ENCODE peak calls at places on chromosomes 3 and 15, in eight cellular contexts. C, K, H, T, L, J, W and R are unnamed samples.
A peak's percentile ranks its signal among the peaks of the same experiment; 100 is the strongest.

GRCh38 chr3:89474333-89475130 is 367.1 kb downstream of the EPHA3 start:
- DNase-seq in C (no peak), K (no peak), H (no peak), T (no peak), L (no peak), J (no peak), W (no peak), R (no peak)

GRCh38 chr3:128198313-128198712 is 45.0 kb downstream of the EEFSEC start:
- DNase-seq in C (no peak), K (no peak), H (no peak), T (no peak), L (no peak), J (no peak), W (no peak), R (no peak)

GRCh38 chr3:142315083-142315482 is 89.7 kb upstream of the GK5 start:
- DNase-seq in C (no peak), K (no peak), H (no peak), T (no peak), L (no peak), J (no peak), W (no peak), R (no peak)

GRCh38 chr3:16606398-16606797 is 1.2 kb upstream of the DAZL start:
- DNase-seq in C (no peak), K (no peak), H (no peak), T (no peak), L (no peak), J (no peak), W (no peak), R (no peak)

GRCh38 chr15:52137432-52138357 is 25.1 kb upstream of the BCL2L10 start:
- DNase-seq in C (no peak), K (no peak), H (peak; percentile 53), T (no peak), L (no peak), J (no peak), W (no peak), R (no peak)

GRCh38 chr3:196292281-196292923 is 4.9 kb upstream of the PCYT1A start:
- DNase-seq in C (no peak), K (no peak), H (no peak), T (no peak), L (no peak), J (no peak), W (no peak), R (no peak)

GRCh38 chr15:67013696-67014095 is 51.7 kb upstream of the SMAD3 start:
- DNase-seq in C (no peak), K (peak; percentile 72), H (no peak), T (no peak), L (no peak), J (no peak), W (peak; percentile 38), R (peak; percentile 63)

GRCh38 chr3:66593978-66594377 is 93.2 kb upstream of the LRIG1 start:
- DNase-seq in C (no peak), K (no peak), H (no peak), T (no peak), L (no peak), J (no peak), W (no peak), R (no peak)

GRCh38 chr3:38829404-38829803 is 13.4 kb upstream of the SCN10A start:
- DNase-seq in C (no peak), K (peak; percentile 53), H (no peak), T (no peak), L (no peak), J (no peak), W (no peak), R (no peak)

GRCh38 chr15:76310470-76311070 is 699 bp downstream of the ETFA start:
- DNase-seq in C (no peak), K (no peak), H (peak; percentile 18), T (no peak), L (no peak), J (no peak), W (no peak), R (no peak)

GRCh38 chr3:44476181-44476599 is 1.3 kb downstream of the ZNF445 start:
- DNase-seq in C (no peak), K (no peak), H (no peak), T (no peak), L (no peak), J (no peak), W (no peak), R (no peak)

GRCh38 chr15:53080484-53080883 is 290.3 kb upstream of the ONECUT1 start:
- DNase-seq in C (no peak), K (no peak), H (no peak), T (no peak), L (no peak), J (no peak), W (no peak), R (no peak)

GRCh38 chr15:76253851-76254440 is 57.3 kb downstream of the ETFA start:
- DNase-seq in C (no peak), K (no peak), H (no peak), T (no peak), L (no peak), J (no peak), W (no peak), R (no peak)

GRCh38 chr15:88513195-88513594 is 33.3 kb downstream of the DET1 start:
- DNase-seq in C (no peak), K (no peak), H (no peak), T (no peak), L (no peak), J (no peak), W (no peak), R (no peak)

GRCh38 chr15:88509321-88509720 is 37.2 kb downstream of the DET1 start:
- DNase-seq in C (no peak), K (no peak), H (no peak), T (no peak), L (no peak), J (no peak), W (no peak), R (no peak)

GRCh38 chr15:88512606-88513005 is 33.9 kb downstream of the DET1 start:
- DNase-seq in C (no peak), K (no peak), H (no peak), T (no peak), L (no peak), J (no peak), W (no peak), R (no peak)

GRCh38 chr15:88509964-88510363 is 36.5 kb downstream of the DET1 start:
- DNase-seq in C (no peak), K (no peak), H (no peak), T (no peak), L (no peak), J (no peak), W (no peak), R (no peak)

DNA sequence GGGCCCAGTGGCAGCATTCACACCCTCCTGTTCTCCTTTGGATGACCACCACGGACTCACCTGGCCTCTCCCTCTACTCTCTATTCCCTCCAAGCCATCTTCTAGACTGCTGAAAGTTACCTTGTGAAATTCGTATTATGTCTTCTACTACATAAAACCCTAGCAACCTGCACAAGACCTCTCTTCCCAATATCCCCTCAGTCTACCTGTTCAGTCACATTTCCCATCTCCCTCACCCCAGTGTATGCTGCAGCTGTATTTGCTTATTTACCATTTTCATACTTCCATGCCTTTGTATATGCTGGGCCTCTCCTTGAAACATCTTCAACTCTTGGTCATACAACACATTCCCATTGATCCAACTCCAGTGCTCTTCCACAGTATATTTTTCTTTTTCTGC is 35.3 kb downstream of the DET1 start:
- DNase-seq in C (no peak), K (no peak), H (no peak), T (no peak), L (no peak), J (no peak), W (no peak), R (no peak)
- H3K27ac ChIP-seq in C (no peak overlapping the region), K (no peak overlapping the region), H (no peak overlapping the region), T (no peak overlapping the region), L (no peak overlapping the region), J (no peak overlapping the region), W (no peak overlapping the region), R (no peak overlapping the region)

DNA sequence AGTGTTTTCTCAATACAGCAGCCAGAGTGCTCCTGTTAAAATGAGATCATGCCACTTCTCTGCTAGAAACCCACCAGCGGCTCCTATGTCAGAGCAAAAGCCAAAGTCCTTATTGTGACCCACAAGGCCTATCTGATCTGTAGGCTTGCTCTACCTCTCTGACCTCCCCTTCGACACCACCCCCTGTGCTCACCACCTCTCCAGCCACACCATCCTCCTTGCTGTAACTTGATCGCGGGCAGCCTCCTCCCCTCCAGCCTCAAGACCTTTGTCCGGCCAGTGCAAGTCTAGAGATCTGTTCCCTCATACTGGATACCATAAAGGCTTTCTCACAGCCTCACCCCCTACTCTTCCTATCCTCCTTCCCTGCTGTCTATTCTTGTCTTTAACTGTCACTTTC is 1.9 kb upstream of the IGDCC4 start:
- DNase-seq in C (no peak), K (no peak), H (no peak), T (no peak), L (no peak), J (no peak), W (no peak), R (no peak)
- H3K27ac ChIP-seq in C (no peak overlapping the region), K (no peak overlapping the region), H (no peak overlapping the region), T (no peak overlapping the region), L (no peak overlapping the region), J (no peak overlapping the region), W (no peak overlapping the region), R (no peak overlapping the region)

DNA sequence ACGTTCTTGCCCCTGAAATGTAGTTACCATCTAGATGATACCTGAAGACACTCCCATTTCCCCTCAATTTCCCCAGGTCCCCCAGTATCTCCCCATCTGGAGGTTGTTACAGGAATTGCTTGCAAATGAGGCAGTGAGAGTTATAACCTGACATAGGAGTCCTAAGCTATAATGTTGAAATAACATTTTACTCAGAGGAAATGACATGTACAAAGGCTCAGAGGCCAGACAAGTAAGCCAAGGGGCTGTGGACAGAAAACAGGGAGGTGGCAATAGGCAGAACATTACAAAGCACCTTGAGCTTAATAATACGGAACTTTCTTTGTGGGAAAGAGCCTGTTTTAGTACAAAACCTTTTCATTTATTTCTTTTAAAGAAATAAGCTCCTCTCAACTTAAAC is 171.9 kb downstream of the FRMD5 start:
- DNase-seq in C (no peak), K (no peak), H (no peak), T (no peak), L (no peak), J (no peak), W (no peak), R (no peak)
- H3K27ac ChIP-seq in C (no peak overlapping the region), K (no peak overlapping the region), H (no peak overlapping the region), T (no peak overlapping the region), L (no peak overlapping the region), J (no peak overlapping the region), W (no peak overlapping the region), R (no peak overlapping the region)

GRCh38 chr15:34301058-34301457 is 36.5 kb downstream of the SLC12A6 start:
- DNase-seq in C (no peak), K (no peak), H (no peak), T (no peak), L (no peak), J (no peak), W (no peak), R (no peak)

GRCh38 chr15:34292591-34292990 is 45.0 kb downstream of the SLC12A6 start:
- DNase-seq in C (no peak), K (no peak), H (no peak), T (no peak), L (no peak), J (no peak), W (no peak), R (no peak)

DNA sequence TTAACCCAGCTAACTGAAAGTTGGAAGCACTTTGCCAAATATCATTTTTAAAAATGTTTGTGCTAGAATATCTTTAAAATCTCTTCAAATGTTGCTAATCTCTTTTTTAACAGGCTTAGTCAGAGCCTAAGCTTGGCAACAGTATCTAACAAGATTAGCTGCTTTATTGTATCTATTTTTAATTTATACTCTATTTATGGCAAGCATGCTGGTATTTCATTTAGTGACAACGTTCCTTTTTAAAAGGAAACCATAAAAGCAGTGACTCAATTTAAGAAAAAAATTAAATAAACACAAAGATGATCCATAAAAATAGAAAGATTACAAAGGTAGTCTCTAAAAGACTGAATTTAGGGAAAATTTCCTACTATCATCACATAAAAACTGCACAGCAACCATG is 40.5 kb downstream of the SLC12A6 start:
- DNase-seq in C (no peak), K (no peak), H (no peak), T (no peak), L (no peak), J (no peak), W (no peak), R (no peak)
- H3K27ac ChIP-seq in C (no peak overlapping the region), K (peak overlapping the region; percentile 41), H (no peak overlapping the region), T (no peak overlapping the region), L (no peak overlapping the region), J (no peak overlapping the region), W (no peak overlapping the region), R (no peak overlapping the region)